ENCODE peak calls at places on chromosomes 2 and 18, in ten cellular contexts. E is NB4, I is H1, J is SK-N-SH, X is GM12878, C is HepG2, A is A549, W is K562, R is HCT116, Y is WTC11. H is an unnamed sample.

GRCh38 chr2:30147196-30147714 is 448 bp downstream of the YPEL5 start:
- DNase-seq in X (no peak), J (no peak), Y (peak), I (no peak), C (no peak), A (no peak), R (no peak), W (peak), E (no peak), H (no peak)

GRCh38 chr18:10142496-10143160 is 228.8 kb downstream of the VAPA start:
- DNase-seq in A (peak), X (no peak), W (no peak), R (no peak), E (no peak), Y (no peak), C (no peak), J (no peak), I (peak), H (peak)

GRCh38 chr18:14933049-14933851 is 185.3 kb downstream of the ANKRD30B start:
- DNase-seq in X (no peak), C (no peak), J (no peak), I (peak), E (no peak), A (no peak), R (no peak), Y (no peak), W (no peak), H (no peak)

GRCh38 chr2:164287041-164287440 is 334.2 kb downstream of the GRB14 start:
- DNase-seq in A (no peak), E (no peak), J (no peak), W (no peak), I (no peak), C (no peak), Y (no peak), X (no peak), R (no peak), H (no peak)

GRCh38 chr2:88811238-88811637 is 119.8 kb downstream of the RPIA start:
- DNase-seq in A (no peak), R (no peak), I (no peak), Y (no peak), C (no peak), E (no peak), W (no peak), J (no peak), X (no peak), H (no peak)

GRCh38 chr2:106801256-106801655 is 84.7 kb downstream of the ST6GAL2 start:
- DNase-seq in R (no peak), J (no peak), X (no peak), E (no peak), A (no peak), W (no peak), I (no peak), Y (peak), C (no peak), H (no peak)

GRCh38 chr2:218882463-218882821 is 1.8 kb downstream of the WNT10A start:
- DNase-seq in A (no peak), E (peak), C (no peak), W (no peak), Y (no peak), X (no peak), R (no peak), J (no peak), I (no peak), H (no peak)

GRCh38 chr2:6518361-6518760 is 347.3 kb downstream of the CMPK2 start:
- DNase-seq in A (no peak), W (no peak), I (no peak), Y (no peak), R (no peak), C (no peak), J (no peak), E (no peak), X (no peak), H (no peak)

GRCh38 chr2:42927334-42928160 is 135.2 kb upstream of the HAAO start:
- DNase-seq in C (peak), Y (no peak), J (no peak), R (no peak), I (no peak), A (no peak), W (peak), X (no peak), E (peak), H (peak)

GRCh38 chr2:207046642-207047213 is 107.4 kb downstream of the CPO start:
- DNase-seq in I (no peak), E (peak), R (no peak), J (no peak), C (no peak), W (no peak), Y (no peak), A (peak), X (no peak), H (peak)

GRCh38 chr2:118523761-118524160 is 323.7 kb downstream of the EN1 start:
- DNase-seq in A (no peak), R (no peak), E (no peak), J (no peak), W (no peak), C (no peak), X (no peak), I (no peak), Y (no peak), H (no peak)

GRCh38 chr2:44244135-44244871 is 31.0 kb upstream of the SLC3A1 start:
- DNase-seq in X (no peak), J (peak), R (peak), I (no peak), C (peak), W (peak), E (peak), A (peak), Y (peak), H (peak)

GRCh38 chr2:33791625-33792024 is 192.5 kb upstream of the FAM98A start:
- DNase-seq in C (no peak), Y (no peak), E (no peak), A (peak), W (no peak), X (no peak), I (no peak), J (no peak), R (no peak), H (no peak)

GRCh38 chr18:24530630-24531111 is 70.2 kb downstream of the HRH4 start:
- DNase-seq in E (peak), R (peak), A (peak), I (no peak), C (no peak), Y (no peak), W (no peak), J (no peak), X (no peak), H (peak)

GRCh38 chr18:13548944-13549878 is 177.1 kb downstream of the FAM210A start:
- DNase-seq in I (no peak), J (no peak), Y (no peak), E (peak), W (no peak), R (no peak), A (no peak), X (no peak), C (no peak), H (no peak)

GRCh38 chr2:14358774-14359173 is 273.7 kb upstream of the LRATD1 start:
- DNase-seq in A (no peak), R (no peak), Y (no peak), C (no peak), X (no peak), E (no peak), J (no peak), I (no peak), W (no peak), H (no peak)

GRCh38 chr2:29189052-29189451 is 73.8 kb downstream of the CLIP4 start:
- DNase-seq in R (no peak), X (peak), E (no peak), A (no peak), I (no peak), C (no peak), W (no peak), J (no peak), Y (no peak), H (no peak)

GRCh38 chr2:186695081-186695756 is 1.4 kb downstream of the FAM171B start:
- DNase-seq in I (no peak), E (no peak), X (no peak), J (peak), C (no peak), R (no peak), A (no peak), W (no peak), Y (no peak), H (peak)

GRCh38 chr2:110106642-110107041 is 9.0 kb downstream of the MALL start:
- DNase-seq in E (peak), X (no peak), I (no peak), J (no peak), Y (no peak), R (peak), C (no peak), A (peak), W (no peak), H (peak)

GRCh38 chr18:77102246-77103040 is 30.1 kb downstream of the MBP start:
- DNase-seq in J (peak), W (no peak), Y (no peak), I (no peak), A (no peak), C (no peak), X (peak), R (no peak), E (no peak), H (peak)

GRCh38 chr2:52356560-52356959 is 1324.6 kb upstream of the NRXN1 start:
- DNase-seq in I (no peak), A (no peak), X (no peak), R (no peak), C (no peak), Y (no peak), W (no peak), E (no peak), J (no peak), H (no peak)

GRCh38 chr2:285506-285905 is 2.4 kb downstream of the ALKAL2 start:
- DNase-seq in J (no peak), I (no peak), R (no peak), Y (no peak), W (no peak), A (no peak), C (no peak), E (no peak), X (no peak), H (no peak)

GRCh38 chr2:219445220-219445631 is 10.6 kb downstream of the SPEG start:
- DNase-seq in C (no peak), W (no peak), X (no peak), J (no peak), E (no peak), Y (peak), I (no peak), R (no peak), A (no peak), H (no peak)

GRCh38 chr2:173286153-173286809 is 68.4 kb upstream of the CDCA7 start:
- DNase-seq in X (peak), I (no peak), E (peak), R (no peak), Y (no peak), C (no peak), A (peak), J (no peak), W (peak), H (no peak)

GRCh38 chr18:24398515-24398914 is 891 bp upstream of the OSBPL1A start:
- DNase-seq in W (no peak), X (no peak), A (no peak), C (no peak), E (peak), I (no peak), Y (peak), J (no peak), R (peak), H (no peak)

GRCh38 chr2:237731663-237732062 is 66.9 kb upstream of the RBM44 start:
- DNase-seq in A (peak), E (peak), W (no peak), C (peak), R (peak), X (no peak), J (peak), I (no peak), Y (no peak), H (peak)

GRCh38 chr18:75478996-75479870 is 51.7 kb upstream of the SMIM21 start:
- DNase-seq in A (peak), Y (no peak), I (no peak), W (peak), R (peak), J (peak), X (peak), E (peak), C (peak), H (peak)

GRCh38 chr18:23658296-23658695 is 4.4 kb downstream of the ANKRD29 start:
- DNase-seq in W (no peak), R (no peak), X (no peak), Y (no peak), E (no peak), I (no peak), C (no peak), A (no peak), J (no peak), H (no peak)

GRCh38 chr2:32095671-32096070 is 32.3 kb downstream of the SPAST start:
- DNase-seq in R (no peak), C (no peak), J (no peak), A (no peak), X (no peak), W (no peak), E (no peak), I (no peak), Y (no peak), H (no peak)

GRCh38 chr18:48786621-48787522 is 163.9 kb downstream of the SMAD7 start:
- DNase-seq in X (no peak), I (no peak), E (no peak), R (no peak), J (no peak), W (no peak), C (no peak), A (no peak), Y (no peak), H (no peak)

GRCh38 chr18:76496200-76496890 is 1.3 kb upstream of the ZNF516 start:
- DNase-seq in J (peak), Y (peak), A (peak), X (no peak), W (no peak), E (peak), C (peak), R (no peak), I (peak), H (no peak)

GRCh38 chr2:179925713-179926112 is 64.3 kb upstream of the ZNF385B start:
- DNase-seq in W (no peak), R (no peak), C (no peak), A (no peak), Y (no peak), E (no peak), X (no peak), I (no peak), J (no peak), H (no peak)

GRCh38 chr18:50473896-50474295 is 86.0 kb upstream of the MAPK4 start:
- DNase-seq in Y (no peak), C (no peak), R (no peak), X (no peak), I (no peak), J (no peak), E (no peak), W (no peak), A (no peak), H (no peak)

GRCh38 chr2:235171511-235172130 is 219.8 kb downstream of the SH3BP4 start:
- DNase-seq in C (no peak), R (no peak), J (peak), A (peak), X (no peak), E (no peak), I (no peak), W (no peak), Y (no peak), H (no peak)
- TF ChIP-seq MAX in C (no peak), R (no peak), J (no peak), A (peak), X (no peak), E (no peak), I (no peak), W (no peak), Y (no peak), H (no peak)

DNA sequence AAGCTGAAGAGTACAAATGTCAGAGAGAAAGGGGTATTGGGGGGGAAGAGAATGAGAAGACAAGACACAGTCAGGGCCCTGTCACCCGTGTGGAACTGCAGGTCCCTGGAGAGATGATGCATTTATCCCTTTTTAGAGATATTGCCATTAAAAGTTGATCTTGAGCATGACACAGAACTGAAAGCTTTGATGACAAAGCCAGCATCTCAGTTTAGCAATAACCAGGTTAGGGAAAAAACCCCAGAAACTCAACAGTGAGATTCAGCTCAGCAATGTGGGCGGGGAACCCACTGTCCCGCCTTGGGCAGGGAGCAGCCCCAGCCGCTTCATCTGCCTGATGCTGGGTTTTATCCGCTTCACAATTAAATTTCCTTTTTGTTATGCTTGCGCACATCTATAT is 181.1 kb downstream of the NEDD4L start:
- DNase-seq in A (no peak), J (no peak), I (no peak), R (no peak), C (no peak), Y (no peak), W (no peak), E (no peak), X (peak), H (no peak)
- TF ChIP-seq MAX in A (no peak), J (no peak), I (no peak), R (no peak), C (no peak), Y (no peak), W (no peak), E (no peak), X (no peak), H (no peak)

GRCh38 chr18:34710430-34711386 is 610 bp downstream of the DTNA start:
- DNase-seq in J (peak), C (no peak), W (no peak), E (peak), X (no peak), Y (no peak), A (no peak), R (no peak), I (no peak), H (no peak)
- TF ChIP-seq MAX in J (no peak), C (no peak), W (no peak), E (no peak), X (no peak), Y (no peak), A (no peak), R (no peak), I (no peak), H (no peak)

DNA sequence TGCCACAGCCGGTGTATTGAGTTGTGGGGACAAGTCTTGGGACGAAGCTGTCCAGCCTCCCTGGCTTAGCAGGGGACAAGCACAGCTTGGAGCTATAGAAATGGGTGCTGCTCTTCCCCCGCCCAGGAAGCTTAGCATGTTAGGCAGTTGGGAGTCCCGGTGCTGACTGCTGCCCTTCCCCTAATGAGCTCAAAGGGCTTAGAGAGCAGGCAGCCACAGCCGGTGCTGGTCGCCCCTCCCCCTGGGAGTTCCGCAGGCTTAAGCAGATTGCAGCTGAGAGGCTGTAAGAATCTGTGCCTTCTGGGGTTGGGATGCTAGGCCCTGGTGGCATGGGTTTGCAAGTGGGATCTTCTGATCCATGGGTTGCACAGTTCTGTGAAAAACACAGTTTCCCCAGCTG is 237.3 kb downstream of the DCDC2C start:
- DNase-seq in W (no peak), A (no peak), J (no peak), Y (no peak), R (no peak), I (no peak), C (no peak), X (no peak), E (no peak), H (no peak)
- TF ChIP-seq MAX in W (no peak), A (no peak), J (no peak), Y (no peak), R (no peak), I (no peak), C (no peak), X (no peak), E (no peak), H (no peak)

GRCh38 chr18:63319383-63320040 is at the start of gene BCL2:
- DNase-seq in J (no peak), W (no peak), A (peak), R (no peak), I (peak), Y (peak), E (peak), C (no peak), X (no peak), H (peak)

GRCh38 chr18:63320041-63320689 is 596 bp upstream of the BCL2 start:
- DNase-seq in I (peak), Y (peak), R (peak), W (peak), A (peak), C (peak), J (peak), X (no peak), E (peak), H (peak)

GRCh38 chr18:63320690-63321265 is 1.2 kb upstream of the BCL2 start:
- DNase-seq in A (peak), W (peak), E (peak), Y (peak), R (no peak), C (peak), I (peak), J (peak), X (no peak), H (peak)

GRCh38 chr18:63322246-63322645 is 2.7 kb upstream of the BCL2 start:
- DNase-seq in A (no peak), I (no peak), Y (no peak), X (no peak), R (no peak), C (no peak), E (peak), W (no peak), J (no peak), H (no peak)

GRCh38 chr18:63321291-63321690 is 1.7 kb upstream of the BCL2 start:
- DNase-seq in I (no peak), X (no peak), J (no peak), Y (no peak), C (no peak), R (no peak), A (no peak), E (no peak), W (no peak), H (no peak)
- TF ChIP-seq MAX in I (no peak), X (no peak), J (no peak), Y (no peak), C (no peak), R (no peak), A (no peak), E (no peak), W (no peak), H (no peak)

GRCh38 chr2:216014986-216015385 is 1.6 kb upstream of the MREG start:
- DNase-seq in I (no peak), Y (no peak), E (no peak), J (no peak), W (no peak), R (no peak), A (no peak), X (no peak), C (no peak), H (no peak)

GRCh38 chr2:216017365-216017764 is 4.0 kb upstream of the MREG start:
- DNase-seq in E (peak), R (no peak), Y (no peak), X (peak), A (peak), W (no peak), C (no peak), J (peak), I (no peak), H (no peak)

GRCh38 chr2:216014006-216014405 is 655 bp upstream of the MREG start:
- DNase-seq in W (no peak), Y (no peak), E (no peak), X (no peak), J (no peak), C (no peak), R (no peak), I (no peak), A (no peak), H (no peak)

GRCh38 chr2:216016581-216016980 is 3.2 kb upstream of the MREG start:
- DNase-seq in C (no peak), X (no peak), A (no peak), J (no peak), Y (no peak), I (no peak), R (no peak), W (no peak), E (no peak), H (no peak)

DNA sequence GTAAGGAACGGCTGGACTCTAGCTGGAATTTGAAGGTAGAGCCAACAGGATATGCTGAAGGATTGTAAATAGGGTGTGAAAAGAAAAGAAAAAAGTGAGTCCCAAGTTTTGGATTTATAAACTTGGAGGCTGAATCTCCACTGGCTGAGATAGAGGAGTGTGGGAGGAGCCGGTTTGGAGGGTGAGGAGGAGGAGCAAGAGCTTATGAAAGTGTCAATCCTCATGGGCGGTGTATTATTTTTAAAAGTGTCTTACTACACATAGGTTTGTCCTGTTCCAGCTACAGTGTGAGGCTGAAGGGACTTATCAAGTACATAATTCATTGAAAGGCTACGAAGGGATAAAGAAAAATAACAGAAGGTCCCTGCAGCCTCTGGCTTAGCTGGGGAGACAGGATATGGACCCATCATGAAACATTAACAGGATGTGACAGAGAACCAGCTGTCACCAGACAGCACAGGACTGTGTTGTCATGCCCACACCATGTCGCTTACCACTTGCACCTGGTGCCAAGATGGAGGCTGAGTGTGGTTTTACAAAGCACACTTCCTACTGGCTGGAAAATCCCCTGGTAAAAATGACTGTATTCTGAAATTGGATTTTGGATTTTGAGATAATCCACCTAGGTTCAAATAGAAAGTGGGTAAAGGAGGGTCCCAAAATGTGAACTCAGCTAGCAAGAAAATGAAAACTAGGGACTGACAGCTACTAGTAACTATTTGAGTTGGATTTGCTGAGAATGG is 2.5 kb upstream of the MREG start:
- DNase-seq in Y (no peak), X (peak), J (no peak), W (no peak), C (no peak), I (no peak), R (no peak), A (no peak), E (peak), H (no peak)
- TF ChIP-seq MAX in Y (no peak), X (no peak), J (no peak), W (no peak), C (no peak), I (no peak), R (no peak), A (no peak), E (no peak), H (no peak)

GRCh38 chr18:26215247-26215970 is 10.8 kb upstream of the TAF4B start:
- DNase-seq in J (no peak), A (no peak), W (no peak), E (no peak), I (no peak), R (no peak), Y (no peak), X (peak), C (no peak), H (no peak)
- TF ChIP-seq MAX in J (no peak), A (no peak), W (no peak), E (no peak), I (no peak), R (no peak), Y (no peak), X (no peak), C (no peak), H (no peak)

GRCh38 chr2:160043265-160043664 is 19.1 kb downstream of the PLA2R1 start:
- DNase-seq in W (no peak), E (no peak), I (no peak), J (no peak), R (no peak), A (no peak), Y (no peak), X (no peak), C (no peak), H (no peak)
- TF ChIP-seq MAX in W (no peak), E (no peak), I (no peak), J (no peak), R (no peak), A (no peak), Y (no peak), X (no peak), C (no peak), H (no peak)